ENCODE peak calls at places on chromosome 3, in ten cellular contexts. I, K, G, A, W, Y, Q, J, P and L are unnamed samples.

GRCh38 chr3:144032531-144033234 is 61.1 kb downstream of the DIPK2A start:
- DNase-seq in A (no peak), G (no peak), Q (no peak), W (no peak), P (no peak), Y (no peak), K (no peak), J (no peak), I (no peak), L (no peak)

GRCh38 chr3:99384596-99384995 is 253.8 kb upstream of the COL8A1 start:
- DNase-seq in G (no peak), W (no peak), I (peak; percentile 12), K (no peak), Q (no peak), J (peak; percentile 62), Y (no peak), P (no peak), A (no peak), L (no peak)

GRCh38 chr3:189172668-189173419 is 1.1 kb downstream of the TPRG1 start:
- DNase-seq in Y (no peak), A (no peak), J (no peak), K (no peak), G (no peak), W (no peak), Q (no peak), I (no peak), P (no peak), L (no peak)

GRCh38 chr3:140584549-140584948 is 93.3 kb upstream of the TRIM42 start:
- DNase-seq in J (no peak), Y (no peak), A (no peak), I (no peak), G (no peak), Q (no peak), K (no peak), P (no peak), W (no peak), L (no peak)

GRCh38 chr3:95717048-95717447 is 1097.3 kb upstream of the EPHA6 start:
- DNase-seq in A (no peak), K (no peak), Q (no peak), Y (no peak), J (no peak), G (no peak), P (no peak), W (no peak), I (no peak), L (no peak)

GRCh38 chr3:100710355-100711198 is 1.3 kb downstream of the TFG start:
- DNase-seq in P (peak; percentile 73), G (peak; percentile 30), I (peak; percentile 86), W (peak; percentile 60), Q (peak; percentile 81), J (peak; percentile 75), K (peak; percentile 69), A (peak; percentile 73), Y (peak; percentile 48), L (peak; percentile 48)

GRCh38 chr3:195197764-195198423 is 73.1 kb downstream of the XXYLT1 start:
- DNase-seq in A (peak; percentile 76), Y (no peak), P (peak; percentile 87), J (peak; percentile 87), Q (no peak), W (peak; percentile 29), K (peak; percentile 57), I (peak; percentile 65), G (no peak), L (no peak)

GRCh38 chr3:194587438-194587931 is 45.7 kb downstream of the TMEM44 start:
- DNase-seq in P (peak; percentile 24), A (peak; percentile 92), K (peak; percentile 93), Y (no peak), I (peak; percentile 64), J (peak; percentile 86), G (peak; percentile 22), Q (no peak), W (peak; percentile 88), L (no peak)

GRCh38 chr3:33941804-33942203 is 143.4 kb downstream of the PDCD6IP start:
- DNase-seq in A (no peak), J (no peak), K (no peak), I (no peak), P (no peak), G (no peak), Q (no peak), Y (no peak), W (no peak), L (no peak)

GRCh38 chr3:25661694-25662455 is 2.8 kb downstream of the TOP2B start:
- DNase-seq in W (no peak), I (peak; percentile 20), Q (no peak), Y (peak; percentile 37), P (peak; percentile 15), J (peak; percentile 20), G (no peak), K (peak; percentile 11), A (no peak), L (no peak)

GRCh38 chr3:158483701-158484100 is 87.3 kb upstream of the MLF1 start:
- DNase-seq in G (no peak), Y (no peak), P (peak; percentile 32), I (no peak), W (no peak), Q (no peak), A (no peak), J (peak; percentile 35), K (no peak), L (no peak)

GRCh38 chr3:73680696-73681095 is 56.0 kb upstream of the PDZRN3 start:
- DNase-seq in A (no peak), Q (no peak), I (peak; percentile 17), Y (no peak), W (no peak), G (no peak), P (no peak), K (no peak), J (no peak), L (no peak)

GRCh38 chr3:161939919-161940693 is 443.5 kb downstream of the OTOL1 start:
- DNase-seq in K (peak; percentile 2), A (no peak), Q (no peak), J (peak; percentile 13), G (no peak), I (peak; percentile 26), P (no peak), Y (no peak), W (no peak), L (no peak)

GRCh38 chr3:175948041-175948440 is 1088.9 kb downstream of the NAALADL2 start:
- DNase-seq in Y (no peak), W (no peak), P (no peak), I (no peak), A (no peak), Q (no peak), J (no peak), G (no peak), K (no peak), L (no peak)

GRCh38 chr3:165256554-165256953 is 60.4 kb upstream of the SLITRK3 start:
- DNase-seq in K (no peak), A (no peak), J (no peak), G (no peak), I (no peak), P (no peak), W (no peak), Y (no peak), Q (no peak), L (no peak)

GRCh38 chr3:52090620-52091468 is 34.5 kb upstream of the DUSP7 start:
- DNase-seq in A (no peak), G (no peak), K (peak; percentile 27), Y (no peak), P (no peak), W (no peak), I (peak; percentile 47), J (peak; percentile 53), Q (no peak), L (no peak)

GRCh38 chr3:54608041-54608440 is 319.8 kb downstream of the LRTM1 start:
- DNase-seq in J (no peak), G (no peak), Y (no peak), I (no peak), A (no peak), Q (no peak), W (no peak), K (no peak), P (no peak), L (no peak)

GRCh38 chr3:72273615-72274014 is 488.7 kb upstream of the PROK2 start:
- DNase-seq in I (peak; percentile 98), W (no peak), J (peak; percentile 61), G (no peak), K (peak; percentile 91), A (peak; percentile 74), Q (peak; percentile 71), P (peak; percentile 97), Y (no peak), L (no peak)

GRCh38 chr3:111070772-111071256 is 802 bp upstream of the NECTIN3 start:
- DNase-seq in W (peak; percentile 65), J (no peak), I (peak; percentile 63), Y (no peak), P (no peak), A (no peak), Q (no peak), G (no peak), K (no peak), L (no peak)

GRCh38 chr3:70805044-70805732 is 492.8 kb upstream of the MDFIC2 start:
- DNase-seq in W (no peak), I (peak; percentile 73), Q (no peak), Y (no peak), A (peak; percentile 45), K (peak; percentile 54), J (peak; percentile 79), G (no peak), P (peak; percentile 61), L (no peak)

GRCh38 chr3:12288466-12289129 is at the start of gene PPARG:
- DNase-seq in G (no peak), I (peak; percentile 55), J (peak; percentile 84), K (peak; percentile 65), Y (peak; percentile 73), W (no peak), Q (peak; percentile 68), A (peak; percentile 59), P (no peak), L (no peak)
- H3K4me3 ChIP-seq in G (no peak within 1 kb of the TSS), I (peak within 1 kb of the TSS; percentile 87), J (peak within 1 kb of the TSS; percentile 70), K (peak within 1 kb of the TSS; percentile 51), Y (peak within 1 kb of the TSS; percentile 68), W (peak within 1 kb of the TSS; percentile 59), Q (peak within 1 kb of the TSS; percentile 76), A (peak within 1 kb of the TSS; percentile 78), P (peak within 1 kb of the TSS; percentile 58), L (no peak within 1 kb of the TSS)

GRCh38 chr3:28916713-28917499 is 364.0 kb upstream of the RBMS3 start:
- DNase-seq in W (peak; percentile 83), P (peak; percentile 71), Q (peak; percentile 62), Y (peak; percentile 60), G (peak; percentile 53), I (peak; percentile 89), K (peak; percentile 94), J (peak; percentile 71), A (peak; percentile 89), L (no peak)
- H3K4me3 ChIP-seq in W (peak overlapping the region; percentile 42), P (peak overlapping the region; percentile 43), Q (no peak overlapping the region), Y (peak overlapping the region; percentile 38), G (no peak overlapping the region), I (peak overlapping the region; percentile 50), K (no peak overlapping the region), J (peak overlapping the region; percentile 27), A (peak overlapping the region; percentile 25), L (no peak overlapping the region)

GRCh38 chr3:128217702-128218475 is 64.6 kb downstream of the EEFSEC start:
- DNase-seq in W (no peak), K (peak; percentile 83), Q (no peak), I (peak; percentile 85), G (no peak), P (peak; percentile 48), Y (peak; percentile 41), J (peak; percentile 6), A (peak; percentile 74), L (no peak)
- H3K4me3 ChIP-seq in W (no peak overlapping the region), K (no peak overlapping the region), Q (no peak overlapping the region), I (no peak overlapping the region), G (no peak overlapping the region), P (no peak overlapping the region), Y (no peak overlapping the region), J (no peak overlapping the region), A (no peak overlapping the region), L (no peak overlapping the region)

GRCh38 chr3:13420817-13421755 is 964 bp upstream of the NUP210 start:
- DNase-seq in P (no peak), W (no peak), Y (no peak), I (no peak), Q (no peak), K (no peak), J (no peak), G (no peak), A (no peak), L (peak; percentile 42)
- H3K4me3 ChIP-seq in P (no peak overlapping the region), W (peak overlapping the region; percentile 55), Y (peak overlapping the region; percentile 58), I (no peak overlapping the region), Q (no peak overlapping the region), K (peak overlapping the region; percentile 40), J (no peak overlapping the region), G (no peak overlapping the region), A (no peak overlapping the region), L (peak overlapping the region; percentile 60)